ENCODE peak calls at places on chromosomes 5 and 9, in six cellular contexts. One of them, this sample, is unnamed.

GRCh38 chr9:94860678-94861588 is 134.4 kb downstream of the AOPEP start:
- DNase-seq in T-helper 2 cell: peak; percentile 66
- DNase-seq in iPS-NIHi11: no peak
- DNase-seq in stomach: peak; percentile 34
- DNase-seq in cardiac fibroblast: peak; percentile 74
- DNase-seq in prostate gland: no peak
- DNase-seq in this sample: no peak

GRCh38 chr5:93929146-93929545 is 187.7 kb upstream of the POU5F2 start:
- DNase-seq in T-helper 2 cell: no peak
- DNase-seq in iPS-NIHi11: no peak
- DNase-seq in stomach: no peak
- DNase-seq in cardiac fibroblast: peak; percentile 46
- DNase-seq in prostate gland: no peak
- DNase-seq in this sample: no peak

GRCh38 chr5:180395540-180396274 is 42.6 kb upstream of the GFPT2 start:
- DNase-seq in T-helper 2 cell: no peak
- DNase-seq in iPS-NIHi11: peak; percentile 1
- DNase-seq in stomach: no peak
- DNase-seq in cardiac fibroblast: no peak
- DNase-seq in prostate gland: no peak
- DNase-seq in this sample: no peak

GRCh38 chr9:5425006-5425628 is 12.6 kb downstream of the PLGRKT start:
- DNase-seq in T-helper 2 cell: no peak
- DNase-seq in iPS-NIHi11: peak; percentile 17
- DNase-seq in stomach: no peak
- DNase-seq in cardiac fibroblast: peak; percentile 54
- DNase-seq in prostate gland: no peak
- DNase-seq in this sample: no peak

GRCh38 chr9:12884736-12885395 is 110.0 kb downstream of the LURAP1L start:
- DNase-seq in T-helper 2 cell: no peak
- DNase-seq in iPS-NIHi11: no peak
- DNase-seq in stomach: no peak
- DNase-seq in cardiac fibroblast: peak; percentile 95
- DNase-seq in prostate gland: no peak
- DNase-seq in this sample: no peak

GRCh38 chr5:140125637-140126036 is at the start of gene IGIP:
- DNase-seq in T-helper 2 cell: no peak
- DNase-seq in iPS-NIHi11: no peak
- DNase-seq in stomach: no peak
- DNase-seq in cardiac fibroblast: no peak
- DNase-seq in prostate gland: no peak
- DNase-seq in this sample: no peak

GRCh38 chr9:36781532-36781931 is 208.8 kb downstream of the MELK start:
- DNase-seq in T-helper 2 cell: no peak
- DNase-seq in iPS-NIHi11: no peak
- DNase-seq in stomach: peak; percentile 28
- DNase-seq in cardiac fibroblast: no peak
- DNase-seq in prostate gland: no peak
- DNase-seq in this sample: no peak

GRCh38 chr9:6761306-6761705 is 3.5 kb downstream of the KDM4C start:
- DNase-seq in T-helper 2 cell: no peak
- DNase-seq in iPS-NIHi11: no peak
- DNase-seq in stomach: no peak
- DNase-seq in cardiac fibroblast: no peak
- DNase-seq in prostate gland: no peak
- DNase-seq in this sample: no peak

GRCh38 chr5:1673042-1673674 is 126.5 kb downstream of the MRPL36 start:
- DNase-seq in T-helper 2 cell: no peak
- DNase-seq in iPS-NIHi11: no peak
- DNase-seq in stomach: peak; percentile 43
- DNase-seq in cardiac fibroblast: peak; percentile 10
- DNase-seq in prostate gland: no peak
- DNase-seq in this sample: no peak

GRCh38 chr5:150272531-150272930 is 17.0 kb downstream of the CAMK2A start:
- DNase-seq in T-helper 2 cell: no peak
- DNase-seq in iPS-NIHi11: peak; percentile 67
- DNase-seq in stomach: no peak
- DNase-seq in cardiac fibroblast: peak; percentile 58
- DNase-seq in prostate gland: no peak
- DNase-seq in this sample: no peak

GRCh38 chr9:17005085-17005484 is 129.8 kb upstream of the CNTLN start:
- DNase-seq in T-helper 2 cell: no peak
- DNase-seq in iPS-NIHi11: peak; percentile 47
- DNase-seq in stomach: peak; percentile 38
- DNase-seq in cardiac fibroblast: peak; percentile 77
- DNase-seq in prostate gland: peak; percentile 21
- DNase-seq in this sample: no peak

GRCh38 chr9:126474786-126475485 is 138.8 kb upstream of the LMX1B start:
- DNase-seq in T-helper 2 cell: no peak
- DNase-seq in iPS-NIHi11: no peak
- DNase-seq in stomach: no peak
- DNase-seq in cardiac fibroblast: peak; percentile 94
- DNase-seq in prostate gland: no peak
- DNase-seq in this sample: no peak

GRCh38 chr9:6212722-6213375 is 2.8 kb upstream of the IL33 start:
- DNase-seq in T-helper 2 cell: no peak
- DNase-seq in iPS-NIHi11: no peak
- DNase-seq in stomach: no peak
- DNase-seq in cardiac fibroblast: peak; percentile 71
- DNase-seq in prostate gland: no peak
- DNase-seq in this sample: no peak

GRCh38 chr9:93677641-93678136 is 101.3 kb downstream of the PHF2 start:
- DNase-seq in T-helper 2 cell: no peak
- DNase-seq in iPS-NIHi11: no peak
- DNase-seq in stomach: no peak
- DNase-seq in cardiac fibroblast: no peak
- DNase-seq in prostate gland: no peak
- DNase-seq in this sample: peak; percentile 63

GRCh38 chr9:95477441-95477840 is 39.3 kb downstream of the PTCH1 start:
- DNase-seq in T-helper 2 cell: no peak
- DNase-seq in iPS-NIHi11: no peak
- DNase-seq in stomach: no peak
- DNase-seq in cardiac fibroblast: no peak
- DNase-seq in prostate gland: peak; percentile 74
- DNase-seq in this sample: no peak

GRCh38 chr5:120599576-120599975 is 135.5 kb downstream of the PRR16 start:
- DNase-seq in T-helper 2 cell: no peak
- DNase-seq in iPS-NIHi11: no peak
- DNase-seq in stomach: no peak
- DNase-seq in cardiac fibroblast: peak; percentile 92
- DNase-seq in prostate gland: no peak
- DNase-seq in this sample: no peak

GRCh38 chr5:59174248-59174844 is 591.5 kb downstream of the RAB3C start:
- DNase-seq in T-helper 2 cell: no peak
- DNase-seq in iPS-NIHi11: peak; percentile 55
- DNase-seq in stomach: no peak
- DNase-seq in cardiac fibroblast: peak; percentile 91
- DNase-seq in prostate gland: peak; percentile 22
- DNase-seq in this sample: no peak

GRCh38 chr9:116596646-116597045 is 90.5 kb upstream of the TRIM32 start:
- DNase-seq in T-helper 2 cell: no peak
- DNase-seq in iPS-NIHi11: no peak
- DNase-seq in stomach: no peak
- DNase-seq in cardiac fibroblast: peak; percentile 29
- DNase-seq in prostate gland: no peak
- DNase-seq in this sample: no peak

GRCh38 chr9:36141761-36142160 is 5.2 kb downstream of the GLIPR2 start:
- DNase-seq in T-helper 2 cell: no peak
- DNase-seq in iPS-NIHi11: no peak
- DNase-seq in stomach: no peak
- DNase-seq in cardiac fibroblast: no peak
- DNase-seq in prostate gland: no peak
- DNase-seq in this sample: peak; percentile 49

This sample was measured in chondrocyte.